ENCODE peak calls at places on chromosomes 1 and 21, in nine cellular contexts. N, G, Z, V, W, O, X, M and K are unnamed samples.
A peak's percentile ranks its signal among the peaks of the same experiment; 100 is the strongest.

GRCh38 chr1:176866011-176866410 is 298.5 kb downstream of the ASTN1 start:
- DNase-seq in N (no peak), G (no peak), Z (no peak), V (no peak), W (no peak), O (peak; percentile 25), X (no peak), M (no peak), K (no peak)

GRCh38 chr1:114113801-114114750 is 39.6 kb downstream of the SYT6 start:
- DNase-seq in N (no peak), G (no peak), Z (no peak), V (no peak), W (no peak), O (peak; percentile 27), X (no peak), M (peak; percentile 43), K (no peak)

GRCh38 chr1:202888204-202888506 is 794 bp downstream of the RABIF start:
- DNase-seq in N (no peak), G (no peak), Z (no peak), V (peak; percentile 4), W (no peak), O (peak; percentile 56), X (no peak), M (no peak), K (no peak)

GRCh38 chr1:17661546-17662157 is 93.5 kb upstream of the ACTL8 start:
- DNase-seq in N (peak; percentile 59), G (peak; percentile 52), Z (peak; percentile 81), V (no peak), W (peak; percentile 60), O (peak; percentile 11), X (peak; percentile 73), M (peak; percentile 66), K (no peak)

GRCh38 chr1:223364685-223365382 is 858 bp upstream of the SUSD4 start:
- DNase-seq in N (no peak), G (no peak), Z (no peak), V (no peak), W (peak; percentile 24), O (no peak), X (peak; percentile 49), M (no peak), K (no peak)

GRCh38 chr1:33524586-33524985 is 52.1 kb downstream of the ZSCAN20 start:
- DNase-seq in N (no peak), G (no peak), Z (no peak), V (no peak), W (no peak), O (no peak), X (no peak), M (no peak), K (no peak)

GRCh38 chr1:207311888-207312603 is 9.4 kb upstream of the CD55 start:
- DNase-seq in N (no peak), G (no peak), Z (no peak), V (no peak), W (no peak), O (no peak), X (no peak), M (no peak), K (no peak)

GRCh38 chr1:32993215-32993566 is 28.6 kb upstream of the RNF19B start:
- DNase-seq in N (no peak), G (no peak), Z (no peak), V (peak; percentile 42), W (no peak), O (no peak), X (no peak), M (no peak), K (no peak)

GRCh38 chr1:192994141-192994540 is 65.0 kb downstream of the UCHL5 start:
- DNase-seq in N (no peak), G (no peak), Z (no peak), V (no peak), W (no peak), O (no peak), X (no peak), M (no peak), K (no peak)

GRCh38 chr1:192993426-192994085 is 65.6 kb downstream of the UCHL5 start:
- DNase-seq in N (no peak), G (no peak), Z (no peak), V (no peak), W (no peak), O (peak; percentile 19), X (no peak), M (no peak), K (no peak)

DNA sequence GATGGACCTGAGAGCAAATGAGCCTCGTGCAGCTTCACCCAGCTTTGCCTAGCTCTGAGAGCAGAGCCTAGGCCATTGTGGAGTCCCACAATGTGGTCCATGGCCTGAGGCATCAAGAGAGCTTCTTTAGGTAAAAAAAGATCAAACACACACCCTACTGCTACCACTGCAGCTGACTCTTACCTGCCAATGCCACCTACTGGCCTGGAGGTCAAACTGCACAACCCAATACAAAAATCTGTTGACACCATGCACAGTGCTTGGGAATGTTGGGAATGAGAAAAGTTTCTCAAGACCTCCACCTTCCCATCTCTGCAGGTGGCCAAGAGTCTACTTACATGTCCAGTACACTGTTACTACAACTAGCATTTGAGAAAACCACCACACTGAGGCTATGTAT is 60.6 kb downstream of the UCHL5 start:
- DNase-seq in N (no peak), G (no peak), Z (no peak), V (no peak), W (no peak), O (no peak), X (no peak), M (no peak), K (no peak)
- TF ChIP-seq CTCF in N (no peak), G (peak; percentile 15), Z (no peak), V (peak; percentile 46), W (no peak), O (no peak), X (peak; percentile 18), M (no peak), K (peak; percentile 26)

DNA sequence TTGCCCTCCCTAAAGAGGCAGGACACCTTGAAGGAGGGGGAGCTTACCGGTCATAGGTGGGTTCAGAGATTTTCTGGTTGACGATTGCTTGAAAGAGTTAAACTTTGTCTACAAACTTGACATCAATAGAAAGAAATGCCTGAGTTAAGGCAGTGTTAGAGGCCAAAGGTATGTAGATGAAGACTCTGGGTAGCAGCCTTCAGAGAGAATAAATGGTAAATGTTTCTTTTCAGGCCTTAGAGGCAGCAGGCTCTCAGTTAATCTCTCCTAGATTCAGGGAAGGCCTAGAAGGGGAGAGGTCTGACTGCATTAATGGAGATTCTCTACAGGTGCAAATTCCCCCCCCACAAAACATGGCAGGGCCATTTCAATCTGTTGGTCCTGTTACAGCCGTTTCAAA is 27.7 kb downstream of the MX1 start:
- DNase-seq in N (no peak), G (no peak), Z (no peak), V (no peak), W (no peak), O (no peak), X (no peak), M (no peak), K (no peak)
- H3K4me1 ChIP-seq in N (no peaks in the 10 kb centered on the region), G (no peaks in the 10 kb centered on the region), Z (no peaks in the 10 kb centered on the region), V (no peaks in the 10 kb centered on the region), W (no peaks in the 10 kb centered on the region), O (no peaks in the 10 kb centered on the region), X (no peaks in the 10 kb centered on the region), M (no peaks in the 10 kb centered on the region), K (no peaks in the 10 kb centered on the region)

GRCh38 chr1:46191033-46191701 is 7.1 kb downstream of the POMGNT1 start:
- DNase-seq in N (no peak), G (no peak), Z (no peak), V (no peak), W (no peak), O (no peak), X (no peak), M (no peak), K (no peak)

GRCh38 chr1:46187106-46187869 is 10.9 kb downstream of the POMGNT1 start:
- DNase-seq in N (no peak), G (no peak), Z (no peak), V (no peak), W (no peak), O (no peak), X (no peak), M (no peak), K (no peak)

GRCh38 chr1:46190539-46190938 is 7.7 kb downstream of the POMGNT1 start:
- DNase-seq in N (peak; percentile 39), G (no peak), Z (no peak), V (no peak), W (no peak), O (no peak), X (no peak), M (no peak), K (no peak)

GRCh38 chr1:46186076-46186475 is 9.8 kb upstream of the P3R3URF start:
- DNase-seq in N (no peak), G (no peak), Z (no peak), V (no peak), W (no peak), O (no peak), X (no peak), M (no peak), K (no peak)

DNA sequence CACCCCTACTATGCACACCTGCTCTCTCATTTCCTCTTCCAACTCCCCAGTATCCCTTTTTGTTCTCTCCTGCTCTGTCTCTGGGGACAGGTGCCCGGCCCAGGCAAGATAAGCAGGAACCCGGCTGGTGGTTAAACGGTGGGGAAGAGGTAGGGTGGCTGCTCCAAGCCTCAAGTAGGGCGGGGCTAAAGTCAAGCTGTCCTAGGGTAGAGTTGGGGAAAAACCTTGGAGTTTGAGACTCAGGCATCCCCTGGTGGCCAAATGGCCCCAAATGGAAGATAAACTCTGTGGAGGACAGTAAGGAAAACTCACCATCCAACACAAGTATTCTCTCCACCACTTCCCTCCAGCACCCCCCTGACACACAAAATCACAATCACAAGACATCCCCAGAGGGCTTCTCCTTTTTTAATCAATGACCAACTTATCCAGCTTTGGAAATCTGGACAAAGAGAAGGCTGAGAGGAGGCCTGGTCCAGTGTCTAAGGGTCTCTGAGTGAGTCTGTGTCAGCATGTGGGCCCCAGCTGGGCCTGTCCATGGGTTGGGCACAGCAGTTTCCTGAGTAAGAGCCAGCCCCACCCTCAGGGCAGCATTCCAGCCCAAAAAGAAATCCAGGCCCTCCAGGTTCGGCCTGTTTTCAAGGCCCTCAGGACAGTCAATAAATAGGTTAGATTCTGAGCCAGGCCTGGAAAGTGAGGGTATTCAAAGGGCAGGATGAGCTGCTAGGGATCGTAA is 9.8 kb downstream of the POMGNT1 start:
- DNase-seq in N (peak; percentile 45), G (no peak), Z (no peak), V (no peak), W (peak; percentile 53), O (no peak), X (no peak), M (no peak), K (no peak)
- H3K27ac ChIP-seq in N (peak overlapping the region; percentile 2), G (peak overlapping the region; percentile 66), Z (peak overlapping the region; percentile 1), V (no peak overlapping the region), W (no peak overlapping the region), O (no peak overlapping the region), X (no peak overlapping the region), M (no peak overlapping the region), K (peak overlapping the region; percentile 22)

DNA sequence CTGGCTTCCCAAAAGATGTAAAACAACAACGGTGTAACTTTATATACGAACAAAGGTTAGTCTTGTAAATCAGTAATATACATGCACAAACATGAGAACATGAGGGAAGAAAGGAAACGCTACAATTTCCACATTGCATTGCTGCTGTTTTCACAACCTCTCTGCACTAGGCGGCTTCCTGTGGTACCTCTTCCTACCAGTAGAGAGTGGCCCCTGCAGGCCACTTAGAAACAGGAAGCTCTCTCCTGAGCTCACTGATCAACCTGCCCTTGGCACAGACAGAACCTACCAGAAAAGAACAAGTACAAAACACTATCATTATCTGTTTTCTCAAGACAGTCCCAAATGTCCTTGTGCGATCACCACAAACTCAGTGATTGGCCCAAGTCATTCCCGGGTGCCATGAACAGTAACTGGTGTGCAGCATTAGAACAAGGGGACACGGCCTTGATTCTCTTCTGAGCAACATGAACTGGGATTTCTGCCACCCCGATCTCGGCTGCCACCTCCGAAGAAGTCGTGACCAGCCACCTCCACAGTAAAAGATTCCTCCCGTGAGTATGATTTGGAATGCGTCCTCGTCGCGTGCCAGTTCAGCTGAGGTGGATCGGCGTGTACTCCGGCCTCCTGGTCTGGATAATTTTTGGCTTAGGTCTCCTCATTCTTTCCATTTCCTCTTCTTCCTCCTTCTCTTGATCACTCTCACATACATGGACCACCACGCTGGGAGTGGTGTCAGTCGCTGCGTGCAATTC is 5.7 kb upstream of the KCNE1 start:
- DNase-seq in N (no peak), G (no peak), Z (no peak), V (no peak), W (no peak), O (no peak), X (peak; percentile 34), M (no peak), K (no peak)
- TF ChIP-seq CTCF in N (no peak), G (peak; percentile 39), Z (no peak), V (peak; percentile 12), W (peak; percentile 34), O (no peak), X (peak; percentile 19), M (no peak), K (no peak)